ENCODE peak calls at places on chromosomes 4 and X, in ten cellular contexts. One of them, this sample, is unnamed.

GRCh38 chr4:167779864-167780263 is 312.5 kb upstream of the ANXA10 start:
- DNase-seq in NCI-H2029 treated with DMSO at 0.1 percent for 48 hours: no peak
- DNase-seq in head of caudate nucleus: no peak
- DNase-seq in HEK293T: no peak
- DNase-seq in IMR-90: no peak
- DNase-seq in GM10248: no peak
- DNase-seq in T-helper 2 cell: no peak
- DNase-seq in skeletal muscle cell: no peak
- DNase-seq in HuH-7.5: no peak
- DNase-seq in cardiac fibroblast: no peak
- DNase-seq in this sample: no peak

GRCh38 chr4:147754037-147754445 is 22.2 kb downstream of the ARHGAP10 start:
- DNase-seq in NCI-H2029 treated with DMSO at 0.1 percent for 48 hours: no peak
- DNase-seq in head of caudate nucleus: no peak
- DNase-seq in HEK293T: no peak
- DNase-seq in IMR-90: peak
- DNase-seq in GM10248: no peak
- DNase-seq in T-helper 2 cell: no peak
- DNase-seq in skeletal muscle cell: peak
- DNase-seq in HuH-7.5: no peak
- DNase-seq in cardiac fibroblast: peak
- DNase-seq in this sample: no peak

GRCh38 chr4:60155088-60155487 is 1045.0 kb upstream of the ADGRL3 start:
- DNase-seq in NCI-H2029 treated with DMSO at 0.1 percent for 48 hours: no peak
- DNase-seq in head of caudate nucleus: no peak
- DNase-seq in HEK293T: no peak
- DNase-seq in IMR-90: no peak
- DNase-seq in GM10248: no peak
- DNase-seq in T-helper 2 cell: no peak
- DNase-seq in skeletal muscle cell: no peak
- DNase-seq in HuH-7.5: no peak
- DNase-seq in cardiac fibroblast: no peak
- DNase-seq in this sample: no peak

GRCh38 chr4:146032234-146032860 is 93.7 kb upstream of the ZNF827 start:
- DNase-seq in NCI-H2029 treated with DMSO at 0.1 percent for 48 hours: no peak
- DNase-seq in head of caudate nucleus: no peak
- DNase-seq in HEK293T: no peak
- DNase-seq in IMR-90: no peak
- DNase-seq in GM10248: no peak
- DNase-seq in T-helper 2 cell: no peak
- DNase-seq in skeletal muscle cell: no peak
- DNase-seq in HuH-7.5: no peak
- DNase-seq in cardiac fibroblast: no peak
- DNase-seq in this sample: no peak

GRCh38 chr4:16788893-16789292 is 109.6 kb downstream of the LDB2 start:
- DNase-seq in NCI-H2029 treated with DMSO at 0.1 percent for 48 hours: no peak
- DNase-seq in head of caudate nucleus: no peak
- DNase-seq in HEK293T: no peak
- DNase-seq in IMR-90: no peak
- DNase-seq in GM10248: no peak
- DNase-seq in T-helper 2 cell: no peak
- DNase-seq in skeletal muscle cell: no peak
- DNase-seq in HuH-7.5: no peak
- DNase-seq in cardiac fibroblast: no peak
- DNase-seq in this sample: no peak

GRCh38 chr4:102627831-102628523 is 126.8 kb downstream of the NFKB1 start:
- DNase-seq in NCI-H2029 treated with DMSO at 0.1 percent for 48 hours: no peak
- DNase-seq in head of caudate nucleus: no peak
- DNase-seq in HEK293T: no peak
- DNase-seq in IMR-90: peak
- DNase-seq in GM10248: peak
- DNase-seq in T-helper 2 cell: peak
- DNase-seq in skeletal muscle cell: no peak
- DNase-seq in HuH-7.5: no peak
- DNase-seq in cardiac fibroblast: peak
- DNase-seq in this sample: no peak

GRCh38 chrX:39442332-39442731 is 641.1 kb downstream of the MID1IP1 start:
- DNase-seq in NCI-H2029 treated with DMSO at 0.1 percent for 48 hours: no peak
- DNase-seq in head of caudate nucleus: no peak
- DNase-seq in HEK293T: no peak
- DNase-seq in IMR-90: no peak
- DNase-seq in GM10248: no peak
- DNase-seq in T-helper 2 cell: no peak
- DNase-seq in skeletal muscle cell: no peak
- DNase-seq in HuH-7.5: no peak
- DNase-seq in cardiac fibroblast: no peak
- DNase-seq in this sample: no peak

GRCh38 chr4:112557676-112558411 is 41.9 kb upstream of the NEUROG2 start:
- DNase-seq in NCI-H2029 treated with DMSO at 0.1 percent for 48 hours: no peak
- DNase-seq in head of caudate nucleus: no peak
- DNase-seq in HEK293T: no peak
- DNase-seq in IMR-90: no peak
- DNase-seq in GM10248: no peak
- DNase-seq in T-helper 2 cell: no peak
- DNase-seq in skeletal muscle cell: no peak
- DNase-seq in HuH-7.5: no peak
- DNase-seq in cardiac fibroblast: no peak
- DNase-seq in this sample: no peak

GRCh38 chrX:153973127-153974002 is 811 bp downstream of the TMEM187 start:
- DNase-seq in NCI-H2029 treated with DMSO at 0.1 percent for 48 hours: no peak
- DNase-seq in head of caudate nucleus: no peak
- DNase-seq in HEK293T: no peak
- DNase-seq in IMR-90: no peak
- DNase-seq in GM10248: no peak
- DNase-seq in T-helper 2 cell: no peak
- DNase-seq in skeletal muscle cell: no peak
- DNase-seq in HuH-7.5: no peak
- DNase-seq in cardiac fibroblast: no peak
- DNase-seq in this sample: no peak

GRCh38 chr4:6055436-6055835 is 37.2 kb upstream of the C4orf50 start:
- DNase-seq in NCI-H2029 treated with DMSO at 0.1 percent for 48 hours: no peak
- DNase-seq in head of caudate nucleus: no peak
- DNase-seq in HEK293T: no peak
- DNase-seq in IMR-90: no peak
- DNase-seq in GM10248: no peak
- DNase-seq in T-helper 2 cell: no peak
- DNase-seq in skeletal muscle cell: no peak
- DNase-seq in HuH-7.5: no peak
- DNase-seq in cardiac fibroblast: no peak
- DNase-seq in this sample: no peak

GRCh38 chrX:56000169-56000568 is 232.0 kb upstream of the KLF8 start:
- DNase-seq in NCI-H2029 treated with DMSO at 0.1 percent for 48 hours: no peak
- DNase-seq in head of caudate nucleus: no peak
- DNase-seq in HEK293T: no peak
- DNase-seq in IMR-90: no peak
- DNase-seq in GM10248: no peak
- DNase-seq in T-helper 2 cell: no peak
- DNase-seq in skeletal muscle cell: no peak
- DNase-seq in HuH-7.5: no peak
- DNase-seq in cardiac fibroblast: no peak
- DNase-seq in this sample: no peak

GRCh38 chrX:150036181-150036580 is 97.9 kb upstream of the EOLA2 start:
- DNase-seq in NCI-H2029 treated with DMSO at 0.1 percent for 48 hours: no peak
- DNase-seq in head of caudate nucleus: no peak
- DNase-seq in HEK293T: no peak
- DNase-seq in IMR-90: peak
- DNase-seq in GM10248: no peak
- DNase-seq in T-helper 2 cell: no peak
- DNase-seq in skeletal muscle cell: peak
- DNase-seq in HuH-7.5: no peak
- DNase-seq in cardiac fibroblast: peak
- DNase-seq in this sample: peak

GRCh38 chr4:155403886-155404285 is 27.1 kb upstream of the MAP9 start:
- DNase-seq in NCI-H2029 treated with DMSO at 0.1 percent for 48 hours: no peak
- DNase-seq in head of caudate nucleus: no peak
- DNase-seq in HEK293T: peak
- DNase-seq in IMR-90: peak
- DNase-seq in GM10248: no peak
- DNase-seq in T-helper 2 cell: peak
- DNase-seq in skeletal muscle cell: peak
- DNase-seq in HuH-7.5: no peak
- DNase-seq in cardiac fibroblast: peak
- DNase-seq in this sample: no peak

GRCh38 chr4:25937801-25938200 is 23.8 kb downstream of the SMIM20 start:
- DNase-seq in NCI-H2029 treated with DMSO at 0.1 percent for 48 hours: no peak
- DNase-seq in head of caudate nucleus: no peak
- DNase-seq in HEK293T: no peak
- DNase-seq in IMR-90: peak
- DNase-seq in GM10248: no peak
- DNase-seq in T-helper 2 cell: peak
- DNase-seq in skeletal muscle cell: no peak
- DNase-seq in HuH-7.5: no peak
- DNase-seq in cardiac fibroblast: peak
- DNase-seq in this sample: no peak

GRCh38 chr4:82457266-82457665 is 26.9 kb downstream of the ENOPH1 start:
- DNase-seq in NCI-H2029 treated with DMSO at 0.1 percent for 48 hours: no peak
- DNase-seq in head of caudate nucleus: no peak
- DNase-seq in HEK293T: no peak
- DNase-seq in IMR-90: no peak
- DNase-seq in GM10248: no peak
- DNase-seq in T-helper 2 cell: no peak
- DNase-seq in skeletal muscle cell: no peak
- DNase-seq in HuH-7.5: no peak
- DNase-seq in cardiac fibroblast: no peak
- DNase-seq in this sample: no peak

GRCh38 chr4:6177587-6178197 is 22.7 kb downstream of the JAKMIP1 start:
- DNase-seq in NCI-H2029 treated with DMSO at 0.1 percent for 48 hours: no peak
- DNase-seq in head of caudate nucleus: no peak
- DNase-seq in HEK293T: peak
- DNase-seq in IMR-90: no peak
- DNase-seq in GM10248: no peak
- DNase-seq in T-helper 2 cell: peak
- DNase-seq in skeletal muscle cell: no peak
- DNase-seq in HuH-7.5: no peak
- DNase-seq in cardiac fibroblast: no peak
- DNase-seq in this sample: no peak